ENCODE peak calls at places on chromosomes 11 and 22, in seven cellular contexts. R, G, X, B, K, E and Q are unnamed samples.

GRCh38 chr11:12505183-12505582 is 127.8 kb downstream of the PARVA start:
- DNase-seq in R (no peak), G (no peak), X (peak), B (no peak), K (no peak), E (no peak), Q (no peak)

GRCh38 chr11:117822031-117822521 is 2.5 kb downstream of the FXYD2 start:
- DNase-seq in R (peak), G (peak), X (peak), B (peak), K (peak), E (peak), Q (peak)

GRCh38 chr11:68193018-68193417 is 20.1 kb downstream of the KMT5B start:
- DNase-seq in R (no peak), G (no peak), X (no peak), B (no peak), K (no peak), E (no peak), Q (no peak)

GRCh38 chr11:119567667-119568582 is 145.0 kb upstream of the THY1 start:
- DNase-seq in R (no peak), G (peak), X (peak), B (no peak), K (peak), E (no peak), Q (no peak)

GRCh38 chr22:49966716-49967332 is 6.3 kb downstream of the PIM3 start:
- DNase-seq in R (peak), G (peak), X (peak), B (peak), K (peak), E (peak), Q (no peak)

GRCh38 chr11:116644201-116644947 is 128.4 kb downstream of the BUD13 start:
- DNase-seq in R (no peak), G (no peak), X (peak), B (no peak), K (no peak), E (no peak), Q (no peak)

GRCh38 chr11:84291996-84292395 is 1005.8 kb upstream of the CCDC90B start:
- DNase-seq in R (no peak), G (peak), X (no peak), B (no peak), K (no peak), E (no peak), Q (no peak)

GRCh38 chr22:44648085-44648820 is 53.8 kb upstream of the PRR5 start:
- DNase-seq in R (peak), G (no peak), X (peak), B (no peak), K (peak), E (no peak), Q (no peak)

GRCh38 chr11:111565111-111565720 is 24.7 kb downstream of the LAYN start:
- DNase-seq in R (no peak), G (peak), X (peak), B (peak), K (peak), E (peak), Q (peak)

GRCh38 chr11:46492540-46492939 is 101.0 kb upstream of the CHRM4 start:
- DNase-seq in R (no peak), G (no peak), X (no peak), B (no peak), K (peak), E (peak), Q (no peak)

GRCh38 chr11:70399681-70400112 is 1.4 kb downstream of the CTTN start:
- DNase-seq in R (peak), G (peak), X (peak), B (peak), K (peak), E (peak), Q (peak)

GRCh38 chr11:110376711-110377324 is 52.9 kb upstream of the FDX1 start:
- DNase-seq in R (peak), G (peak), X (peak), B (peak), K (peak), E (peak), Q (peak)

GRCh38 chr22:24423519-24424000 is 3.8 kb upstream of the ADORA2A start:
- DNase-seq in R (peak), G (peak), X (peak), B (peak), K (peak), E (peak), Q (peak)

GRCh38 chr11:76794371-76795284 is 11.5 kb downstream of the TSKU start:
- DNase-seq in R (no peak), G (no peak), X (no peak), B (peak), K (no peak), E (no peak), Q (no peak)

GRCh38 chr11:66172146-66172545 is 96.3 kb upstream of the RAB1B start:
- DNase-seq in R (no peak), G (peak), X (no peak), B (no peak), K (peak), E (no peak), Q (no peak)

GRCh38 chr22:43337385-43337784 is 5.8 kb downstream of the SCUBE1 start:
- DNase-seq in R (peak), G (peak), X (no peak), B (no peak), K (no peak), E (no peak), Q (no peak)

GRCh38 chr22:32622004-32622761 is 147.6 kb downstream of the FBXO7 start:
- DNase-seq in R (no peak), G (peak), X (no peak), B (peak), K (peak), E (peak), Q (no peak)

GRCh38 chr11:93116641-93117577 is 80.9 kb downstream of the SLC36A4 start:
- DNase-seq in R (no peak), G (no peak), X (no peak), B (no peak), K (peak), E (peak), Q (peak)

GRCh38 chr11:43825217-43825816 is 55.3 kb upstream of the ALKBH3 start:
- DNase-seq in R (no peak), G (peak), X (peak), B (no peak), K (peak), E (no peak), Q (peak)

DNA sequence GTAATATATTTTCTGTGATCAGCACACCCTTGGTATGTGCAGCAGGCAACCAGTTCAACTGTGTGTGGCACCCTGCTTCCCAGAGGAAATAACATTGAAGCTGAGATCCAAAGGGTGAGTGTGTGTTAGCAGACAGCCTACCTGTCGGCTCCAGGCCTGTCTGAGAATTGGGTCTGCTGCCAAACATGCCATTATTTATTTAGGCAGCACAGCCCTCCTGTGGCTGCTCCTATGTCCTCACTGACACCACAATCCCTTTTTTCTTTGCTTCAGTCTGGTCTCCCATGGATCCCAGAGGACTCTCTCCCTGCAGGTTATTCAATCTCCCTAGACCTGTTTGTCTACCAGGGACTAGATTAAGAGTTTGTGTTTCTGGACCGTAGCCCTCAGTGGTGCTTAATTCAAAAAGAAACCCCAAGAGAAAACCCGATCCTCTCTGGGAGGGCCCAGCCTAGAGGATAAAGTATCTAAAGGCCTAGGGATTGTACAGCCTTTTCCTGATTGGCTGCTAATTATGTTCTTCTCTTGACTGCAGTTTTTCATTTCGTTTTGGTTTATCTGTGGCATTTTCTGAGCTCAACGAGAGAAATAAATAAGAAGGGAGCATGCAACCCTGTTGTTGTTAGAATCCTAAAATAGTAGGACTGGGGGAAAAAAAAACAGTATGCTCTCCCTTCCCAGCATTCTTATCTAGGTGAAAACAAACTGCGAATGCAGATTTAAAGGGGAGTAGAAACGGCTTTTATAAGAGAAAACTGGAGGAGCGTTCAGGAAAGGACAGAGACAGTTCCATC is 24.1 kb downstream of the KCNE3 start:
- DNase-seq in R (no peak), G (peak), X (no peak), B (no peak), K (peak), E (peak), Q (peak)
- TF ChIP-seq CTCF in R (no peak), G (peak), X (peak), B (peak), K (peak), E (peak), Q (no peak)

GRCh38 chr11:88489030-88489429 is 151.5 kb upstream of the CTSC start:
- DNase-seq in R (no peak), G (no peak), X (no peak), B (no peak), K (no peak), E (no peak), Q (no peak)

GRCh38 chr11:88487646-88488045 is 150.1 kb upstream of the CTSC start:
- DNase-seq in R (no peak), G (no peak), X (no peak), B (no peak), K (no peak), E (no peak), Q (no peak)

GRCh38 chr11:88482871-88483301 is 145.3 kb upstream of the CTSC start:
- DNase-seq in R (no peak), G (peak), X (no peak), B (no peak), K (no peak), E (no peak), Q (no peak)

GRCh38 chr11:88480217-88480616 is 142.7 kb upstream of the CTSC start:
- DNase-seq in R (no peak), G (peak), X (no peak), B (peak), K (no peak), E (no peak), Q (no peak)

DNA sequence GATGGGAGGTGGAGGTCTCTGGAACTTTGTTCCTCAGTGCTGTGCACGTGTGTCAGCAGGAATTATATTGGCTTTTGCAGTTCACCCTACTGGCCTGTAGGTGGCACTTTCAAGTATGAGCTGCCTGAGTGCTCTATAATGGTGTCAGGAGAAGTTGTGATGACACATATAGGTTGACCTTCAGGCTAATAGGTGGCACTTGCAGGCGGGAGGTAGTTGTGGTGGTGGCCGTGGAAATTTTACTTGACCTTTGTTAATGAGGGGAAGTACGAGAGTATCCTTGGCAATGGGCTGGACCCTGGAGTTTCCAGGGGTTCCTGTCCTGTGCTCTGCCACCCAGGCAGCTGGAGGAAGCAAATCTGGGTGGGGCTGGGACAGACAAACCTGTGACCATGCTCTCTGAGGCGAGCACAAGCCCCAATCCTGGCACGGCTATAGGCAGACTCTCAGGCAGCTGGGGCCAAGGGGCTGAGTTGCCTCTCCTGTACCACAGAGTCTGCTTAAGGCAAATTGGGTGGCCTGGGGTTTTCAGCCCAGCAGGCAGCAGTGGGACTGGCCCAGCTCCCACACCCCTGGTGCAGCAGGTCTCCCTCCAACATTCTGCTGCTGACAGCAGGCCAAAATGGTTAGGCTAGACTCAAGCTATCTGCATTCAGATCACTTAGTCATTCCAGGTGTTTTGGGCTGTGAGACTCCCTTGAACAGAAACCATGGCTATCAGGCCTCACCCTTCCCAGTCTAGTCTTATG is 147.5 kb upstream of the CTSC start:
- DNase-seq in R (no peak), G (peak), X (peak), B (no peak), K (peak), E (peak), Q (peak)
- TF ChIP-seq CTCF in R (peak), G (peak), X (peak), B (peak), K (peak), E (peak), Q (peak)

DNA sequence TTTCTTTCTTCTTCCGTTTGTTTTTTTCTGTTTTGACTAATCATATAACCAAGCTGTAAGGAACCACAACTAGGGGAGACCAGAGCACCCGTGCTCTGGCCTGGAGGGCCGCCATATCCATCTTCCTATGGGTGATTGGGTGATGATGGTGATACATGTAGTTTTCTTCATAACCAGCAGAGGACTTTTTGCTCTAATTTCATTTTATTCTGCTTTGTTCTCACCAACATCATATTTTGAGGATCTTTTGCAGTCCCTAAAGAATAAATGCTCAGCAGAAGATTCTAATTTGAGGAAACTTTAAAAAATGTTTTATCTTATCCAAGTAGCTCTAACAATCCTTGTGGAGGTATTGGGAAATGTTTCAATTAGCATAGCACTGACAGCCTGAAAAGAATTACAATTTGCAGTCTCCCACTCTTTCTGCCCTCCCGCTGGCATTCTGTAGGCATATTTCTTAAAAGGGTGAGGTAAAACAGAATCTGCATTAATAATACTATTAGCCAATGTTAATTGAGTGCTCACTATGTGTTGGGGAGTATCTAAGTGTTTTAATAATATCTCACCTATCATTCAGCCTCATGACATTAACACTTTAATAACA is 544.0 kb downstream of the NTM start:
- DNase-seq in R (no peak), G (peak), X (peak), B (no peak), K (no peak), E (no peak), Q (no peak)
- TF ChIP-seq CTCF in R (peak), G (peak), X (peak), B (peak), K (peak), E (no peak), Q (no peak)

GRCh38 chr11:105312266-105312665 is 172.7 kb upstream of the CARD18 start:
- DNase-seq in R (no peak), G (no peak), X (no peak), B (no peak), K (no peak), E (no peak), Q (no peak)

GRCh38 chr11:105315287-105315686 is 175.7 kb upstream of the CARD18 start:
- DNase-seq in R (no peak), G (no peak), X (no peak), B (no peak), K (no peak), E (no peak), Q (no peak)
- TF ChIP-seq CTCF in R (no peak), G (no peak), X (no peak), B (no peak), K (no peak), E (no peak), Q (no peak)

GRCh38 chr11:14460147-14460546 is 39.5 kb downstream of the COPB1 start:
- DNase-seq in R (no peak), G (no peak), X (no peak), B (no peak), K (no peak), E (no peak), Q (no peak)

GRCh38 chr11:14451825-14452224 is 47.8 kb downstream of the COPB1 start:
- DNase-seq in R (no peak), G (no peak), X (no peak), B (no peak), K (no peak), E (no peak), Q (no peak)

GRCh38 chr11:14455648-14456430 is 43.8 kb downstream of the COPB1 start:
- DNase-seq in R (no peak), G (no peak), X (no peak), B (no peak), K (no peak), E (no peak), Q (no peak)

GRCh38 chr11:14458377-14458776 is 41.2 kb downstream of the COPB1 start:
- DNase-seq in R (no peak), G (no peak), X (no peak), B (no peak), K (no peak), E (no peak), Q (no peak)

DNA sequence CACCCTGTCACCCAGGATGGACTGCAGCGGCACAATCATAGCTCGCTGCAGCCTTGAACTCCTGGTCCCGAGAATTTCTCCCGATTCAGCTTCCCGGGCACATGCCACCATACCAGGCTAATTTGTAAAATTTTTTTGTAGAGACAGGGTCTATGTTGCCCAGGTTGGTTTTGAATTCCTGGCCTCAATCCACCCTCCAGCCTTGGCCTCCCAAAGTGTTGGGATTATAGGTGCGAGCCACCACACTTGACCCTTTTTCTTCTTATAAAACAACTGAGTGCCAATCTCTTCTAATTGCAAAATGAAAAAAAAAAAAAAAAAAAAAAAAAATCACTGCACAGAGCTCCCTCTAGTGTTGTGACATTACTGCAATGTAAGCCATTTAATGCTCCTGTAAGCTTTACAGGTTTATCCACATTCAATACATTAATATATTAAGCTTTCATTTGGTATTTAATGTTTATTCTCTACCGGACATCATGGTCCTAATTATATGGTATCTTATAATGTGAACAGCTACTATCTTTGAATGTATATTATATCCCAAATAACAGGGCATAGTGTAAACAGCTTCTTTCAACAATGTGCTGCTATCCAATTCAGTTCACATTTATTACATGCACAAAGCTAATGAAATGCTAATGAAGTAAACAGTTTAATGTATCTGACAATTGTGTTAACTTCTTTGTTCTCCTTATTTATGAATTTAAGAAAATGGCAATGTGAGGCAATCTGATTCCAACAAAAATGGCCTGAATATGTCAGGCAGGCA is 44.6 kb downstream of the COPB1 start:
- DNase-seq in R (no peak), G (peak), X (peak), B (no peak), K (no peak), E (no peak), Q (no peak)
- TF ChIP-seq CTCF in R (peak), G (peak), X (peak), B (peak), K (peak), E (peak), Q (peak)

GRCh38 chr11:61482513-61482912 is 26.0 kb upstream of the LRRC10B start:
- DNase-seq in R (no peak), G (no peak), X (peak), B (no peak), K (no peak), E (no peak), Q (peak)
- TF ChIP-seq CTCF in R (peak), G (peak), X (peak), B (peak), K (peak), E (no peak), Q (peak)